ENCODE peak calls at places on chromosomes 3 and 15, in five cellular contexts. One of them, this sample, is unnamed.

GRCh38 chr3:108127301-108127988 is 36.6 kb upstream of the CD47 start:
- DNase-seq in non-pigmented ciliary epithelial cell: no peak
- DNase-seq in NCI-H2107: no peak
- DNase-seq in DMS153: no peak
- DNase-seq in heart right ventricle: no peak
- DNase-seq in this sample: no peak

GRCh38 chr3:51830986-51831385 is 30.4 kb upstream of the IQCF2 start:
- DNase-seq in heart right ventricle: no peak
- DNase-seq in non-pigmented ciliary epithelial cell: no peak
- DNase-seq in NCI-H2107: no peak
- DNase-seq in DMS153: no peak
- DNase-seq in this sample: no peak

GRCh38 chr15:35654334-35654733 is 108.4 kb upstream of the DPH6 start:
- DNase-seq in non-pigmented ciliary epithelial cell: no peak
- DNase-seq in DMS153: no peak
- DNase-seq in heart right ventricle: no peak
- DNase-seq in NCI-H2107: no peak
- DNase-seq in this sample: no peak

GRCh38 chr3:151925419-151925818 is 52.0 kb downstream of the SUCNR1 start:
- DNase-seq in non-pigmented ciliary epithelial cell: no peak
- DNase-seq in DMS153: no peak
- DNase-seq in heart right ventricle: no peak
- DNase-seq in NCI-H2107: no peak
- DNase-seq in this sample: no peak

GRCh38 chr15:89827821-89828220 is 13.2 kb upstream of the ANPEP start:
- DNase-seq in DMS153: no peak
- DNase-seq in heart right ventricle: no peak
- DNase-seq in NCI-H2107: no peak
- DNase-seq in non-pigmented ciliary epithelial cell: no peak
- DNase-seq in this sample: no peak

GRCh38 chr15:50883903-50884302 is 24.6 kb upstream of the AP4E1 start:
- DNase-seq in DMS153: no peak
- DNase-seq in heart right ventricle: no peak
- DNase-seq in non-pigmented ciliary epithelial cell: no peak
- DNase-seq in NCI-H2107: no peak
- DNase-seq in this sample: no peak

GRCh38 chr3:50674349-50675178 is at the start of gene DOCK3:
- DNase-seq in heart right ventricle: peak
- DNase-seq in DMS153: peak
- DNase-seq in non-pigmented ciliary epithelial cell: no peak
- DNase-seq in NCI-H2107: no peak
- DNase-seq in this sample: peak

GRCh38 chr3:61454806-61455205 is 106.6 kb upstream of the PTPRG start:
- DNase-seq in heart right ventricle: no peak
- DNase-seq in DMS153: no peak
- DNase-seq in non-pigmented ciliary epithelial cell: no peak
- DNase-seq in NCI-H2107: no peak
- DNase-seq in this sample: no peak

GRCh38 chr3:101824691-101825090 is 24.6 kb upstream of the NFKBIZ start:
- DNase-seq in NCI-H2107: no peak
- DNase-seq in heart right ventricle: no peak
- DNase-seq in DMS153: no peak
- DNase-seq in non-pigmented ciliary epithelial cell: no peak
- DNase-seq in this sample: no peak

GRCh38 chr3:45441570-45442313 is 53.4 kb downstream of the LARS2 start:
- DNase-seq in NCI-H2107: no peak
- DNase-seq in non-pigmented ciliary epithelial cell: no peak
- DNase-seq in heart right ventricle: no peak
- DNase-seq in DMS153: no peak
- DNase-seq in this sample: no peak

GRCh38 chr3:64224826-64225606 is at the start of gene PRICKLE2:
- DNase-seq in heart right ventricle: peak
- DNase-seq in DMS153: no peak
- DNase-seq in NCI-H2107: no peak
- DNase-seq in non-pigmented ciliary epithelial cell: peak
- DNase-seq in this sample: peak

GRCh38 chr3:129343643-129344360 is 65.1 kb downstream of the HMCES start:
- DNase-seq in heart right ventricle: no peak
- DNase-seq in non-pigmented ciliary epithelial cell: no peak
- DNase-seq in DMS153: no peak
- DNase-seq in NCI-H2107: no peak
- DNase-seq in this sample: peak

GRCh38 chr15:38253448-38253847 is 812 bp downstream of the SPRED1 start:
- DNase-seq in heart right ventricle: no peak
- DNase-seq in NCI-H2107: no peak
- DNase-seq in non-pigmented ciliary epithelial cell: peak
- DNase-seq in DMS153: no peak
- DNase-seq in this sample: no peak

GRCh38 chr3:170196833-170197232 is 15.3 kb upstream of the PHC3 start:
- DNase-seq in DMS153: no peak
- DNase-seq in heart right ventricle: no peak
- DNase-seq in non-pigmented ciliary epithelial cell: no peak
- DNase-seq in NCI-H2107: no peak
- DNase-seq in this sample: no peak

GRCh38 chr3:183826448-183826847 is 1.1 kb upstream of the MAP6D1 start:
- DNase-seq in DMS153: peak
- DNase-seq in NCI-H2107: no peak
- DNase-seq in heart right ventricle: peak
- DNase-seq in non-pigmented ciliary epithelial cell: no peak
- DNase-seq in this sample: no peak

GRCh38 chr3:108590443-108590842 is 921 bp downstream of the DZIP3 start:
- DNase-seq in heart right ventricle: no peak
- DNase-seq in NCI-H2107: no peak
- DNase-seq in DMS153: no peak
- DNase-seq in non-pigmented ciliary epithelial cell: no peak
- DNase-seq in this sample: no peak

GRCh38 chr3:16801698-16802097 is 83.1 kb upstream of the PLCL2 start:
- DNase-seq in heart right ventricle: no peak
- DNase-seq in DMS153: no peak
- DNase-seq in non-pigmented ciliary epithelial cell: peak
- DNase-seq in NCI-H2107: no peak
- DNase-seq in this sample: no peak

GRCh38 chr3:187183210-187183862 is 13.9 kb upstream of the RTP1 start:
- DNase-seq in NCI-H2107: no peak
- DNase-seq in non-pigmented ciliary epithelial cell: peak
- DNase-seq in DMS153: peak
- DNase-seq in heart right ventricle: no peak
- DNase-seq in this sample: no peak

GRCh38 chr3:23653647-23654525 is 151.9 kb upstream of the UBE2E1 start:
- DNase-seq in NCI-H2107: no peak
- DNase-seq in non-pigmented ciliary epithelial cell: no peak
- DNase-seq in heart right ventricle: no peak
- DNase-seq in DMS153: no peak
- DNase-seq in this sample: no peak

GRCh38 chr3:197542741-197543454 is 12.9 kb downstream of the BDH1 start:
- DNase-seq in DMS153: no peak
- DNase-seq in NCI-H2107: no peak
- DNase-seq in non-pigmented ciliary epithelial cell: no peak
- DNase-seq in heart right ventricle: peak
- DNase-seq in this sample: peak

GRCh38 chr3:126053949-126054569 is 29.9 kb downstream of the SLC41A3 start:
- DNase-seq in DMS153: no peak
- DNase-seq in non-pigmented ciliary epithelial cell: no peak
- DNase-seq in heart right ventricle: no peak
- DNase-seq in NCI-H2107: no peak
- DNase-seq in this sample: no peak

GRCh38 chr15:92954578-92954977 is 54.5 kb downstream of the CHD2 start:
- DNase-seq in NCI-H2107: no peak
- DNase-seq in heart right ventricle: no peak
- DNase-seq in DMS153: no peak
- DNase-seq in non-pigmented ciliary epithelial cell: no peak
- DNase-seq in this sample: no peak

GRCh38 chr3:174862101-174862500 is 3.0 kb downstream of the NAALADL2 start:
- DNase-seq in NCI-H2107: peak
- DNase-seq in DMS153: peak
- DNase-seq in non-pigmented ciliary epithelial cell: no peak
- DNase-seq in heart right ventricle: no peak
- DNase-seq in this sample: no peak

GRCh38 chr15:63022663-63023062 is 19.9 kb upstream of the TPM1 start:
- DNase-seq in DMS153: no peak
- DNase-seq in NCI-H2107: no peak
- DNase-seq in non-pigmented ciliary epithelial cell: no peak
- DNase-seq in heart right ventricle: no peak
- DNase-seq in this sample: no peak

This sample was measured in midbrain.